ENCODE peak calls at places on chromosomes 11 and 22, in ten cellular contexts. One of them, this sample, is unnamed.

GRCh38 chr11:112537846-112538330 is 277.2 kb upstream of the PLET1 start:
- DNase-seq in GF-D8: peak
- DNase-seq in breast epithelium: no peak
- DNase-seq in NB4: peak
- DNase-seq in kidney glomerular epithelial cell: no peak
- DNase-seq in ecto neural progenitor cell: no peak
- DNase-seq in type B pancreatic cell: no peak
- DNase-seq in A172: no peak
- DNase-seq in EH: peak
- DNase-seq in Daoy: no peak
- DNase-seq in this sample: no peak

GRCh38 chr11:126697937-126698336 is 302.6 kb downstream of the KIRREL3 start:
- DNase-seq in GF-D8: no peak
- DNase-seq in breast epithelium: no peak
- DNase-seq in NB4: no peak
- DNase-seq in kidney glomerular epithelial cell: no peak
- DNase-seq in ecto neural progenitor cell: no peak
- DNase-seq in type B pancreatic cell: no peak
- DNase-seq in A172: no peak
- DNase-seq in EH: no peak
- DNase-seq in Daoy: no peak
- DNase-seq in this sample: no peak

GRCh38 chr22:46430961-46431838 is 95.7 kb downstream of the TRMU start:
- DNase-seq in GF-D8: no peak
- DNase-seq in breast epithelium: no peak
- DNase-seq in NB4: no peak
- DNase-seq in kidney glomerular epithelial cell: no peak
- DNase-seq in ecto neural progenitor cell: no peak
- DNase-seq in type B pancreatic cell: no peak
- DNase-seq in A172: no peak
- DNase-seq in EH: no peak
- DNase-seq in Daoy: no peak
- DNase-seq in this sample: no peak

GRCh38 chr22:27748355-27749168 is 53.0 kb downstream of the MN1 start:
- DNase-seq in GF-D8: no peak
- DNase-seq in breast epithelium: no peak
- DNase-seq in NB4: peak
- DNase-seq in kidney glomerular epithelial cell: no peak
- DNase-seq in ecto neural progenitor cell: no peak
- DNase-seq in type B pancreatic cell: no peak
- DNase-seq in A172: peak
- DNase-seq in EH: peak
- DNase-seq in Daoy: peak
- DNase-seq in this sample: no peak

GRCh38 chr22:43446881-43447280 is 35.1 kb downstream of the MPPED1 start:
- DNase-seq in GF-D8: no peak
- DNase-seq in breast epithelium: peak
- DNase-seq in NB4: no peak
- DNase-seq in kidney glomerular epithelial cell: peak
- DNase-seq in ecto neural progenitor cell: no peak
- DNase-seq in type B pancreatic cell: no peak
- DNase-seq in A172: peak
- DNase-seq in EH: no peak
- DNase-seq in Daoy: peak
- DNase-seq in this sample: no peak

GRCh38 chr11:134236834-134237556 is 12.5 kb downstream of the VPS26B start:
- DNase-seq in GF-D8: no peak
- DNase-seq in breast epithelium: no peak
- DNase-seq in NB4: no peak
- DNase-seq in kidney glomerular epithelial cell: no peak
- DNase-seq in ecto neural progenitor cell: no peak
- DNase-seq in type B pancreatic cell: no peak
- DNase-seq in A172: no peak
- DNase-seq in EH: peak
- DNase-seq in Daoy: no peak
- DNase-seq in this sample: no peak

GRCh38 chr11:19577849-19578619 is 134.6 kb upstream of the NAV2 start:
- DNase-seq in GF-D8: no peak
- DNase-seq in breast epithelium: no peak
- DNase-seq in NB4: no peak
- DNase-seq in kidney glomerular epithelial cell: no peak
- DNase-seq in ecto neural progenitor cell: no peak
- DNase-seq in type B pancreatic cell: no peak
- DNase-seq in A172: peak
- DNase-seq in EH: peak
- DNase-seq in Daoy: peak
- DNase-seq in this sample: no peak

GRCh38 chr11:15903246-15903645 is 453.1 kb downstream of the SOX6 start:
- DNase-seq in GF-D8: no peak
- DNase-seq in breast epithelium: no peak
- DNase-seq in NB4: no peak
- DNase-seq in kidney glomerular epithelial cell: no peak
- DNase-seq in ecto neural progenitor cell: no peak
- DNase-seq in type B pancreatic cell: no peak
- DNase-seq in A172: peak
- DNase-seq in EH: peak
- DNase-seq in Daoy: peak
- DNase-seq in this sample: no peak

GRCh38 chr11:85269109-85269508 is 358.0 kb downstream of the DLG2 start:
- DNase-seq in GF-D8: no peak
- DNase-seq in breast epithelium: no peak
- DNase-seq in NB4: no peak
- DNase-seq in kidney glomerular epithelial cell: no peak
- DNase-seq in ecto neural progenitor cell: no peak
- DNase-seq in type B pancreatic cell: no peak
- DNase-seq in A172: no peak
- DNase-seq in EH: no peak
- DNase-seq in Daoy: no peak
- DNase-seq in this sample: no peak

GRCh38 chr11:30740071-30740470 is 153.9 kb upstream of the MPPED2 start:
- DNase-seq in GF-D8: no peak
- DNase-seq in breast epithelium: no peak
- DNase-seq in NB4: no peak
- DNase-seq in kidney glomerular epithelial cell: no peak
- DNase-seq in ecto neural progenitor cell: no peak
- DNase-seq in type B pancreatic cell: no peak
- DNase-seq in A172: no peak
- DNase-seq in EH: no peak
- DNase-seq in Daoy: no peak
- DNase-seq in this sample: no peak

GRCh38 chr11:113894421-113894996 is 10.1 kb upstream of the HTR3B start:
- DNase-seq in GF-D8: no peak
- DNase-seq in breast epithelium: no peak
- DNase-seq in NB4: peak
- DNase-seq in kidney glomerular epithelial cell: no peak
- DNase-seq in ecto neural progenitor cell: no peak
- DNase-seq in type B pancreatic cell: no peak
- DNase-seq in A172: no peak
- DNase-seq in EH: no peak
- DNase-seq in Daoy: no peak
- DNase-seq in this sample: no peak

GRCh38 chr11:57290288-57290687 is 34.5 kb downstream of the TNKS1BP1 start:
- DNase-seq in GF-D8: no peak
- DNase-seq in breast epithelium: no peak
- DNase-seq in NB4: no peak
- DNase-seq in kidney glomerular epithelial cell: peak
- DNase-seq in ecto neural progenitor cell: no peak
- DNase-seq in type B pancreatic cell: no peak
- DNase-seq in A172: no peak
- DNase-seq in EH: peak
- DNase-seq in Daoy: no peak
- DNase-seq in this sample: no peak

GRCh38 chr22:48144318-48144717 is 1381.9 kb downstream of the TBC1D22A start:
- DNase-seq in GF-D8: no peak
- DNase-seq in breast epithelium: no peak
- DNase-seq in NB4: no peak
- DNase-seq in kidney glomerular epithelial cell: no peak
- DNase-seq in ecto neural progenitor cell: no peak
- DNase-seq in type B pancreatic cell: no peak
- DNase-seq in A172: no peak
- DNase-seq in EH: no peak
- DNase-seq in Daoy: no peak
- DNase-seq in this sample: no peak

GRCh38 chr11:86537541-86538222 is 134.7 kb downstream of the ME3 start:
- DNase-seq in GF-D8: no peak
- DNase-seq in breast epithelium: no peak
- DNase-seq in NB4: peak
- DNase-seq in kidney glomerular epithelial cell: no peak
- DNase-seq in ecto neural progenitor cell: no peak
- DNase-seq in type B pancreatic cell: no peak
- DNase-seq in A172: no peak
- DNase-seq in EH: peak
- DNase-seq in Daoy: no peak
- DNase-seq in this sample: no peak

GRCh38 chr22:37244114-37244921 is at the start of gene RAC2:
- DNase-seq in GF-D8: peak
- DNase-seq in breast epithelium: peak
- DNase-seq in NB4: peak
- DNase-seq in kidney glomerular epithelial cell: peak
- DNase-seq in ecto neural progenitor cell: no peak
- DNase-seq in type B pancreatic cell: no peak
- DNase-seq in A172: peak
- DNase-seq in EH: peak
- DNase-seq in Daoy: peak
- DNase-seq in this sample: peak

GRCh38 chr22:49712195-49712791 is 115.4 kb downstream of the BRD1 start:
- DNase-seq in GF-D8: no peak
- DNase-seq in breast epithelium: no peak
- DNase-seq in NB4: no peak
- DNase-seq in kidney glomerular epithelial cell: no peak
- DNase-seq in ecto neural progenitor cell: peak
- DNase-seq in type B pancreatic cell: no peak
- DNase-seq in A172: no peak
- DNase-seq in EH: no peak
- DNase-seq in Daoy: peak
- DNase-seq in this sample: no peak

GRCh38 chr11:36431429-36432092 is 78.5 kb downstream of the TRAF6 start:
- DNase-seq in GF-D8: no peak
- DNase-seq in breast epithelium: no peak
- DNase-seq in NB4: peak
- DNase-seq in kidney glomerular epithelial cell: peak
- DNase-seq in ecto neural progenitor cell: no peak
- DNase-seq in type B pancreatic cell: no peak
- DNase-seq in A172: peak
- DNase-seq in EH: peak
- DNase-seq in Daoy: peak
- DNase-seq in this sample: no peak

GRCh38 chr11:4994551-4994950 is at the start of gene OR51L1:
- DNase-seq in GF-D8: no peak
- DNase-seq in breast epithelium: no peak
- DNase-seq in NB4: no peak
- DNase-seq in kidney glomerular epithelial cell: no peak
- DNase-seq in ecto neural progenitor cell: no peak
- DNase-seq in type B pancreatic cell: no peak
- DNase-seq in A172: no peak
- DNase-seq in EH: no peak
- DNase-seq in Daoy: no peak
- DNase-seq in this sample: no peak

GRCh38 chr22:30472994-30473720 is 1.3 kb upstream of the SEC14L3 start:
- DNase-seq in GF-D8: no peak
- DNase-seq in breast epithelium: no peak
- DNase-seq in NB4: no peak
- DNase-seq in kidney glomerular epithelial cell: no peak
- DNase-seq in ecto neural progenitor cell: no peak
- DNase-seq in type B pancreatic cell: no peak
- DNase-seq in A172: no peak
- DNase-seq in EH: no peak
- DNase-seq in Daoy: no peak
- DNase-seq in this sample: no peak